ENCODE peak calls at places on chromosomes 6 and 20, in six cellular contexts. Y is stimulated activated naive CD8-positive, alpha-beta T cell treated with anti-CD3 and anti-CD28 coated beads, Interleukin-15, Interleukin-2, amounts not matched to agents 100 U/mL and 50 U/mL, for 24 hours; E is activated T-cell treated with anti-CD3 and anti-CD28 coated beads for 48 hours; V is iPS-NIHi11; L is endothelial cell of umbilical vein; D is RWPE1. T is an unnamed sample.
A peak's percentile ranks its signal among the peaks of the same experiment; 100 is the strongest.

GRCh38 chr6:127343753-127344659 is 597 bp upstream of the ECHDC1 start:
- DNase-seq in Y (no peak), E (no peak), V (peak; percentile 15), L (peak; percentile 68), D (no peak), T (peak; percentile 56)

GRCh38 chr6:52846002-52846401 is 5.4 kb upstream of the GSTA5 start:
- DNase-seq in Y (no peak), E (no peak), V (no peak), L (no peak), D (no peak), T (peak; percentile 4)

GRCh38 chr6:105806486-105806920 is 279.6 kb upstream of the PRDM1 start:
- DNase-seq in Y (no peak), E (no peak), V (no peak), L (no peak), D (no peak), T (no peak)

GRCh38 chr6:38501931-38502330 is 137.8 kb downstream of the BTBD9 start:
- DNase-seq in Y (no peak), E (no peak), V (no peak), L (no peak), D (no peak), T (no peak)

GRCh38 chr6:143806282-143807102 is 36.6 kb upstream of the LTV1 start:
- DNase-seq in Y (peak; percentile 89), E (peak; percentile 78), V (no peak), L (peak; percentile 66), D (no peak), T (no peak)

GRCh38 chr6:117956386-117956785 is 49.3 kb downstream of the SLC35F1 start:
- DNase-seq in Y (no peak), E (no peak), V (no peak), L (no peak), D (no peak), T (no peak)

GRCh38 chr6:154842828-154843227 is 109.6 kb downstream of the SCAF8 start:
- DNase-seq in Y (no peak), E (no peak), V (no peak), L (peak; percentile 76), D (no peak), T (no peak)

GRCh38 chr6:105372142-105372861 is 30.6 kb downstream of the PREP start:
- DNase-seq in Y (no peak), E (no peak), V (no peak), L (no peak), D (no peak), T (no peak)

GRCh38 chr6:35046862-35047261 is 94.3 kb downstream of the TCP11 start:
- DNase-seq in Y (no peak), E (no peak), V (no peak), L (peak; percentile 89), D (no peak), T (no peak)

GRCh38 chr6:170178561-170179477 is 112.1 kb downstream of the DLL1 start:
- DNase-seq in Y (no peak), E (no peak), V (peak; percentile 14), L (peak; percentile 76), D (peak; percentile 90), T (peak; percentile 23)

GRCh38 chr6:155234167-155234566 is 29.6 kb upstream of the CLDN20 start:
- DNase-seq in Y (no peak), E (no peak), V (no peak), L (no peak), D (no peak), T (no peak)

GRCh38 chr6:43900560-43901329 is 130.7 kb downstream of the VEGFA start:
- DNase-seq in Y (no peak), E (no peak), V (no peak), L (no peak), D (no peak), T (no peak)

GRCh38 chr20:59405226-59405815 is 104.9 kb downstream of the EDN3 start:
- DNase-seq in Y (no peak), E (no peak), V (peak; percentile 52), L (no peak), D (no peak), T (no peak)

GRCh38 chr6:41921712-41921998 is 356 bp downstream of the BYSL start:
- DNase-seq in Y (no peak), E (no peak), V (no peak), L (no peak), D (no peak), T (no peak)

GRCh38 chr20:32984196-32984595 is 20.0 kb downstream of the SUN5 start:
- DNase-seq in Y (no peak), E (no peak), V (peak; percentile 46), L (no peak), D (no peak), T (no peak)

GRCh38 chr6:75755704-75756103 is 6.7 kb downstream of the MYO6 start:
- DNase-seq in Y (no peak), E (no peak), V (no peak), L (no peak), D (no peak), T (no peak)

GRCh38 chr6:14365393-14365792 is 247.8 kb downstream of the CD83 start:
- DNase-seq in Y (no peak), E (no peak), V (no peak), L (no peak), D (no peak), T (no peak)

GRCh38 chr20:38231786-38232130 is 28.8 kb downstream of the KIAA1755 start:
- DNase-seq in Y (no peak), E (no peak), V (no peak), L (peak; percentile 64), D (peak; percentile 46), T (no peak)

GRCh38 chr6:53306819-53307347 is 41.9 kb downstream of the ELOVL5 start:
- DNase-seq in Y (no peak), E (peak; percentile 38), V (no peak), L (peak; percentile 30), D (peak; percentile 54), T (no peak)

GRCh38 chr20:52993091-52993490 is 20.9 kb downstream of the TSHZ2 start:
- DNase-seq in Y (no peak), E (no peak), V (no peak), L (no peak), D (no peak), T (no peak)

GRCh38 chr6:113352029-113352801 is 504.9 kb upstream of the MARCKS start:
- DNase-seq in Y (no peak), E (no peak), V (no peak), L (peak; percentile 62), D (peak; percentile 72), T (no peak)

GRCh38 chr6:25369450-25370086 is 90.4 kb downstream of the CARMIL1 start:
- DNase-seq in Y (peak; percentile 13), E (no peak), V (no peak), L (no peak), D (no peak), T (no peak)

GRCh38 chr20:19628570-19629134 is 129.4 kb upstream of the RIN2 start:
- DNase-seq in Y (peak; percentile 60), E (peak; percentile 20), V (peak; percentile 76), L (peak; percentile 66), D (peak; percentile 67), T (peak; percentile 92)

GRCh38 chr6:80457044-80457933 is 350.8 kb downstream of the BCKDHB start:
- DNase-seq in Y (no peak), E (no peak), V (peak; percentile 24), L (peak; percentile 94), D (peak; percentile 83), T (no peak)

GRCh38 chr6:3911614-3912336 is 62.6 kb downstream of the FAM50B start:
- DNase-seq in Y (no peak), E (no peak), V (no peak), L (peak; percentile 91), D (peak; percentile 83), T (no peak)

GRCh38 chr6:42212442-42212841 is 5.2 kb downstream of the MRPS10 start:
- DNase-seq in Y (no peak), E (no peak), V (no peak), L (no peak), D (peak; percentile 58), T (no peak)

GRCh38 chr20:33569290-33570094 is 79.6 kb downstream of the CBFA2T2 start:
- DNase-seq in Y (no peak), E (no peak), V (no peak), L (no peak), D (peak; percentile 43), T (no peak)

GRCh38 chr20:21513881-21514540 is at the start of gene NKX2-2:
- DNase-seq in Y (no peak), E (no peak), V (peak; percentile 49), L (no peak), D (no peak), T (no peak)